ENCODE peak calls at places on chromosomes 5 and 9, in eight cellular contexts. W is brain pericyte, H is amygdala, V is bronchial epithelial cell, G is WTC11, P is putamen, K is mesothelial cell of epicardium, F is posterior cingulate gyrus. A is an unnamed sample.
A peak's percentile ranks its signal among the peaks of the same experiment; 100 is the strongest.

GRCh38 chr5:137072376-137073174 is 426.6 kb downstream of the SPOCK1 start:
- DNase-seq in W (no peak), H (no peak), V (peak; percentile 37), G (no peak), P (peak; percentile 25), K (no peak), F (no peak), A (no peak)

GRCh38 chr9:86807577-86807976 is 139.7 kb downstream of the GAS1 start:
- DNase-seq in W (no peak), H (no peak), V (no peak), G (peak; percentile 48), P (peak; percentile 44), K (peak; percentile 56), F (no peak), A (peak; percentile 64)

GRCh38 chr5:7518947-7519560 is 123.1 kb downstream of the ADCY2 start:
- DNase-seq in W (no peak), H (no peak), V (no peak), G (peak; percentile 79), P (no peak), K (no peak), F (no peak), A (no peak)

GRCh38 chr5:133370281-133370890 is 242.0 kb downstream of the FSTL4 start:
- DNase-seq in W (no peak), H (no peak), V (peak; percentile 86), G (no peak), P (peak; percentile 50), K (peak; percentile 29), F (no peak), A (no peak)

GRCh38 chr5:65739162-65739561 is 17.2 kb downstream of the NLN start:
- DNase-seq in W (no peak), H (no peak), V (no peak), G (no peak), P (no peak), K (no peak), F (no peak), A (no peak)

GRCh38 chr9:29322240-29322639 is 1749.0 kb upstream of the C9orf72 start:
- DNase-seq in W (no peak), H (no peak), V (no peak), G (no peak), P (no peak), K (no peak), F (no peak), A (no peak)

GRCh38 chr9:22446950-22447606 is 454 bp downstream of the DMRTA1 start:
- DNase-seq in W (no peak), H (peak; percentile 67), V (peak; percentile 65), G (peak; percentile 69), P (peak; percentile 25), K (peak; percentile 81), F (peak; percentile 47), A (peak; percentile 63)

GRCh38 chr5:108884736-108885135 is 137.0 kb downstream of the FER start:
- DNase-seq in W (no peak), H (no peak), V (peak; percentile 23), G (no peak), P (no peak), K (no peak), F (no peak), A (no peak)